ENCODE peak calls at places on chromosomes 3 and 15, in five cellular contexts. Z, W, P, G and Q are unnamed samples.

GRCh38 chr3:186669378-186670084 is 3.7 kb downstream of the HRG start:
- DNase-seq in G (no peak), P (peak), W (no peak), Z (no peak), Q (no peak)

GRCh38 chr3:187798531-187799520 is 53.6 kb upstream of the BCL6 start:
- DNase-seq in Z (no peak), W (no peak), P (no peak), G (no peak), Q (no peak)

GRCh38 chr3:4322635-4323034 is 19.5 kb downstream of the SETMAR start:
- DNase-seq in G (peak), P (no peak), W (no peak), Z (peak), Q (no peak)

GRCh38 chr3:169090559-169090958 is 573.0 kb downstream of the MECOM start:
- DNase-seq in G (peak), P (no peak), W (no peak), Z (no peak), Q (no peak)

GRCh38 chr3:166100710-166101109 is 263.5 kb upstream of the BCHE start:
- DNase-seq in G (peak), Z (peak), P (no peak), W (no peak), Q (no peak)

GRCh38 chr3:55885721-55886120 is 398.6 kb upstream of the WNT5A start:
- DNase-seq in W (no peak), G (peak), P (no peak), Z (peak), Q (no peak)

GRCh38 chr3:124246949-124247348 is 255.0 kb upstream of the ROPN1 start:
- DNase-seq in Z (peak), G (peak), P (peak), W (no peak), Q (no peak)

GRCh38 chr3:169430687-169431404 is 232.7 kb downstream of the MECOM start:
- DNase-seq in W (no peak), G (peak), Z (peak), P (peak), Q (no peak)

GRCh38 chr15:79978694-79979519 is 7.9 kb upstream of the BCL2A1 start:
- DNase-seq in P (no peak), W (no peak), Z (peak), G (peak), Q (no peak)

GRCh38 chr15:40275954-40276353 is 6.9 kb downstream of the ANKRD63 start:
- DNase-seq in G (no peak), Z (no peak), P (no peak), W (no peak), Q (no peak)

GRCh38 chr3:177929310-177929709 is 606.9 kb upstream of the KCNMB2 start:
- DNase-seq in W (no peak), P (no peak), G (peak), Z (peak), Q (no peak)

GRCh38 chr3:186456636-186457265 is 87.4 kb downstream of the CRYGS start:
- DNase-seq in P (no peak), W (no peak), G (no peak), Z (no peak), Q (no peak)

GRCh38 chr15:51172190-51172589 is 77.5 kb upstream of the TNFAIP8L3 start:
- DNase-seq in G (peak), W (no peak), Z (peak), P (no peak), Q (no peak)

GRCh38 chr15:45714501-45715488 is 80.0 kb downstream of the SQOR start:
- DNase-seq in Z (peak), P (peak), G (peak), W (peak), Q (no peak)

GRCh38 chr15:75025548-75026260 is 2.3 kb downstream of the PPCDC start:
- DNase-seq in G (no peak), Z (no peak), W (no peak), P (no peak), Q (no peak)

GRCh38 chr3:105752791-105753415 is 115.9 kb downstream of the CBLB start:
- DNase-seq in P (peak), G (peak), W (no peak), Z (no peak), Q (no peak)

GRCh38 chr3:62708642-62709041 is 166.6 kb downstream of the CADPS start:
- DNase-seq in P (no peak), W (peak), Z (no peak), G (no peak), Q (no peak)

GRCh38 chr3:186746008-186746407 is 28.8 kb downstream of the KNG1 start:
- DNase-seq in Z (peak), P (no peak), W (peak), G (peak), Q (no peak)

GRCh38 chr3:197541756-197542539 is 13.8 kb downstream of the BDH1 start:
- DNase-seq in G (peak), Z (peak), P (no peak), W (peak), Q (no peak)

GRCh38 chr3:46667657-46668056 is 25.8 kb downstream of the ALS2CL start:
- DNase-seq in P (no peak), W (peak), G (no peak), Z (no peak), Q (peak)

GRCh38 chr3:121722346-121722745 is 27.2 kb downstream of the GOLGB1 start:
- DNase-seq in G (peak), P (no peak), W (no peak), Z (no peak), Q (no peak)

GRCh38 chr3:105253225-105253624 is 113.5 kb upstream of the ALCAM start:
- DNase-seq in W (no peak), P (no peak), G (peak), Z (no peak), Q (no peak)

GRCh38 chr3:109257269-109257668 is 59.0 kb downstream of the DPPA2 start:
- DNase-seq in P (no peak), Z (peak), G (peak), W (no peak), Q (no peak)

GRCh38 chr3:161508852-161509477 is 12.4 kb downstream of the OTOL1 start:
- DNase-seq in P (peak), Z (no peak), G (no peak), W (no peak), Q (no peak)

GRCh38 chr15:56967336-56967735 is 48.9 kb downstream of the TCF12 start:
- DNase-seq in P (no peak), W (no peak), Z (no peak), G (no peak), Q (no peak)
- H3K9ac ChIP-seq in P (no peak), W (no peak), Z (no peak), G (no peak), Q (no peak)

DNA sequence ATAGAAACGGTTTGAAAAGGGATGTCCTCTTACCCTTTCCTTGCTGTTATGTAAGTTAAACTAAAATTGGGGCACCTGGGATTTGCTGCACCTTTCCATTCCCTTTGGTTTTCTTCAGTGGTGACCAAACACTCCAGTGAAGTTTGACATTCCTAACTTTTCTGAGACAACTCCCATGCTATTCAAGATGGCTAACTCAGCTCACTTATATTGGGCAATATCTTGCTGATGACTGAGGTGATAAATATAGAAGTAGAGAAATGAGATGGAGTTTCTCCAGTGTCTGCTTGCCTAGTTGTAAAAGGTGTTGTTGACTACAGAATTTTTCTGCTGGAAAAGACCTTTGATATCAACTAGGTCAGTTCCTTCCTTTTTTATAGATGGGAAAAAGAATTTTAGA is 291.8 kb downstream of the GAP43 start:
- DNase-seq in Z (no peak), P (no peak), G (no peak), W (no peak), Q (no peak)
- H3K9ac ChIP-seq in Z (no peak), P (no peak), G (no peak), W (no peak), Q (no peak)

DNA sequence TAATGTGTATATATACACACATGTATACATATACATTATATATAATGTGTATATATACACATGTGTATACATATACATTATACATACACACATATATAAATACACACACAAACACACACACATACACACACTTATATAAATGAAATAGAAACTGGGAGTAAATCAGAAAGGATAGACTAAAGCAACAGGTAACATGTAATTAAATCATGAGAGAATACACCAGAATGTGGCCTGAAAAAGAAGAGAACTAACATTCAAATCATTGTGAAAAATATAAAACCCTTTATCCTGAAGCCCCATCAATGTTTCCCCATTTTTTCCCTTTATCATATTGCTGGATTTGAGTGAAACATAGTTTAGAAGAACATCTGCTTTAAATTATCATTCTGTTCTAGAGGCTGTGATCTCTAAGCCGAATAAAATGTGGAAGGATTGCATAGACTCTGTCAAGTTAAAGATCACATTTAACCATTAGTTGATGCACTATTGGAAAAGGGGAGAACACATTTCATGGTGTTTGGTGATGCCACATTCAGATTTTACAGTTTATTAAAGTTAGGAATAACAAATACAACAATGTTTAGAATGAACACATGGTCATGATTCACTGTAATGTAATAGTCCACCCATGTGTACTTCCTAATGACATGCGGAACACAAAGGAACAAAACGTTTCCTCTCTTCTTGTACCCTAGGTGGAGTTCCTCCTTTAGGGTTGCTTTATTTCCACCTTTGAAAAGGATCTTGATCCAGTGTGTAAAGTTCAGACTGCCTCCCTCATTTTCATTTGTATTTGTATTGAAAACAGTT is 12.5 kb upstream of the THRB start:
- DNase-seq in P (no peak), W (no peak), Z (no peak), G (no peak), Q (no peak)
- H3K9ac ChIP-seq in P (no peak), W (no peak), Z (no peak), G (no peak), Q (no peak)

GRCh38 chr3:137766069-137766960 is 2.2 kb downstream of the SOX14 start:
- DNase-seq in G (no peak), P (no peak), Z (no peak), W (peak), Q (no peak)

GRCh38 chr3:137767146-137768020 is 3.3 kb downstream of the SOX14 start:
- DNase-seq in W (peak), G (no peak), P (no peak), Z (no peak), Q (peak)

GRCh38 chr3:137769321-137770065 is 5.4 kb downstream of the SOX14 start:
- DNase-seq in G (no peak), W (no peak), Z (no peak), P (no peak), Q (no peak)

GRCh38 chr3:137768361-137769320 is 4.5 kb downstream of the SOX14 start:
- DNase-seq in P (no peak), G (no peak), W (peak), Z (no peak), Q (peak)

DNA sequence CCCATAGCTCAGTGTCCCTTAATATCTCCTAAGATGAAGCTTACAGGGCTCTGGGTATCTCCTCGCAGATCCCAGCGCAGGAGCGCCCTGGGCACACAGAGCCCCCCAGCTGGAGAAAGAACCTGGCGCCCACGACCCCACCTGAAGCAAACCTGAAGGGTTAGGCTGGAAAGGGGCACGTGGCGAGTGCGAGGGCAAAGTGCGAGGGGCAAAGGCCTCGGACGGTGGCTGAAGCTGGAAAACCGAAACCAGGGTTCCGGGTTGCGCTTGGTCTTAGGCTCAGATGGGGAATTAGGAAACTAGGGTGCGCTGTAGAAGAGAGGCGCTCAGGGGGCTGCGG is 3.9 kb downstream of the SOX14 start:
- DNase-seq in Z (no peak), P (no peak), G (no peak), W (no peak), Q (no peak)
- H3K9ac ChIP-seq in Z (no peak), P (no peak), G (no peak), W (no peak), Q (no peak)

DNA sequence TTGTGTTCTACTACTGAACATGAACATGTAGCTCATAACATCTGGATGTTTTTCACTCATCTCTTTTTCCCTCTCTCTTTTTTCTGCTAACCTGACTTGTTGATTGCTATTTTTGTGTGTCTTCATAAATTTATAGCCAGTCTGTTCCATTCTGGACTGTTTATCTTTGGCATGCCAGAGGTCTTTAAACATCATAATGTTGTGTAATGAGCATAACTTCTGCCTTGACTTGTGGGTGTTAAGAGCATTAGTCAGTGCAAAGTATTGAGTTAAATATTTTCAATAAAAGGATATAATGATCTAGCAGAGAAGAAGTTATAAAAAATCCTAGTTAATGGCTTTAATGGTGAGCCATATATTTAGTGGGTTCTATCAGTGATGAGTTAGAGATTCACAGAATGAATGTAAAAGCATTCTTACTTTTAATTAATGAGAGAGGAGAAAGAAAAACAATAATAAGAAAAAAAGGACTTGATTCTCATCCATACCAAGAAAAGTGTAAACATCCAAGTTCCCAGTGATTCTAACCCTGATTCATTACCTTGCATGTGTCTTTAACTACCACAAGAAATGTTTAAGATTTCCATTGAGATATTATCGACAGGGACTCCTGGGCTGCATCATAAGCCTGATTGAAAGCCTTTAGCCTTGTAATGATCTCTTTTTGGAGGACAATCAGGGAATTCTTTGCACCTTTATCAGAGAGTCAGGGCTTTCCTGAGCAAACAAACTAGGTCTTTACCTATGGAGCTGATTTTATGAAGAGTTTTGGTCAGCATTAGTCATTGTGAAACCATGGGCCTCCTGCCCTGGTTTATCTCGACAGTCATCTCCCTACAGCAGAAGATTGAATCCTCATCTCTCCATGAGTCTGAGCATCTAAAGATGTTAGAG is 22.9 kb downstream of the MITF start:
- DNase-seq in Z (peak), G (peak), P (no peak), W (no peak), Q (no peak)
- H3K9ac ChIP-seq in Z (peak), G (no peak), P (no peak), W (no peak), Q (no peak)

DNA sequence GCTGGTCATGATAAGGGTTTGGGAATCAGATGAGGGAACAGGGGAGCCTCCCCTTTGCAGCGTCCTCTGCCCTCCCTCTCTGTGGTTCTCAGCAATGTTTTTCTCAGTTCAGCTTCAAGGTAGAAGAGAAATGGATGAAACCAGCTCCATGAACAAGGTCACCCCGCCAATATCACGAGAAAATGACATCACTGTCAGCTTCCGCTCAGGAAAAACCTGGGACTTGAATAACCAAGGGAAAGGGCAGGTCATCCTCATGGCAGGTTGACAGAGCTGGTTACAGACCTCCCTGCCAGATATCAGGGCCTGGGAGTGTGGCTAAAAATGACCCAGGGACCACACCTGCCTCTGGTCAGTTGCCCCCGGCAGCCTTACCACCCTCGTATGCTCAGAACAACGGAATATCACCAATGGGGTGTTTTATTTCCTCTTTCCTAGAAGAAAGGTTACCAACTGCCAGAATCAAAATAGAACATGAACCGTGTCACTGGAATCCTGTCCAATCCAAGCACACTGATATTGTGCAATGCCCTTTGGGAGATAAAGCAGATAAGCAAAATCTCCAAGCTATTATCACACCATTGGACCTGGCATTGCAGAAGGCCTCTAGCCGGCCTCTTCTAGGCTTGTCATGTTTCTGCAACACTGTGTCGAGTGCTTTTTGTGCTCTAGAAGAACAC is 26.1 kb downstream of the LSM3 start:
- DNase-seq in P (no peak), Z (peak), G (peak), W (no peak), Q (no peak)
- H3K9ac ChIP-seq in P (no peak), Z (no peak), G (no peak), W (no peak), Q (no peak)

GRCh38 chr3:16063603-16064002 is 110.9 kb upstream of the GALNT15 start:
- DNase-seq in G (no peak), Z (no peak), W (no peak), P (no peak), Q (no peak)

GRCh38 chr3:16066975-16067374 is 107.5 kb upstream of the GALNT15 start:
- DNase-seq in G (peak), P (no peak), W (no peak), Z (peak), Q (no peak)

GRCh38 chr3:16067837-16068471 is 106.5 kb upstream of the GALNT15 start:
- DNase-seq in G (no peak), P (no peak), W (no peak), Z (peak), Q (no peak)

GRCh38 chr3:16066545-16066944 is 107.9 kb upstream of the GALNT15 start:
- DNase-seq in W (no peak), P (no peak), G (no peak), Z (no peak), Q (no peak)

DNA sequence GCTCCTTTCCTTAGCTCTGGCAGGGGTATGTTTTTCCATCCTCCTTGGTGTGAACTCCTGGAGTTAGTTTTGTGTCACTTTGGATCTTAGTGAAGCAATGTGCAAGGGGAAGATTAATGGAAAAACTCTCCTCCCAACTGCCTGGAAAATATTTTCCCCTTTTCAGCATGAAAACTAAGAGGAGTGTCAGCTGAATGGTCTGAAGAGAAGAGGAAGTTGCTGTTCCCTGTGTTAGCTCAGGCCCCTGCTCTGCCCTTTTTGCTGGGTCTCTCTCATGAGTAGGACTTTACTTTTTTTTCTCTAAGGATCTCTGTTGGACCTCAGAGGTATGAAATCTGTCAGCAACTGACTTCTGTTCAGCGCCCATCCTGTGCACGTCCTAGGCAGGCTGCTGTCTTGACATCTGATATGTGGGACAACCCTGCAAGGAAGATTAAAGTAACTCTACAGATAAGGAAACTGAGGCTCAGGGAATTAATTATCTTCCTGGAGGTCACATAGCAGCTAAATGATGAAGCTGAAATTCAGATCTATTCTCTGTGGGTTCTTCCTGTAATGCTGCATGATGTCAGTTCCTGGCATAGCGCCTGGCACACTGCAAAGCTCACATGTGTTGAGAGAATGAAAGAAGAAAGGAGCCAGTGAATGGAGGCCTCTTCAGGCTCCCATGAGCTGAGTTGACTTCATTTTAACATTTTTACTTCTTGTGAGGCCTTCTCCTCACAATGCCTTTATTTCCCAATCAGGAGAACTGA is 109.6 kb upstream of the GALNT15 start:
- DNase-seq in G (peak), Z (peak), W (no peak), P (no peak), Q (no peak)
- H3K9ac ChIP-seq in G (peak), Z (peak), W (no peak), P (no peak), Q (no peak)

GRCh38 chr3:65953301-65953812 is 85.4 kb downstream of the MAGI1 start:
- DNase-seq in Z (no peak), G (peak), W (peak), P (peak), Q (peak)
- H3K9ac ChIP-seq in Z (no peak), G (no peak), W (peak), P (no peak), Q (no peak)

DNA sequence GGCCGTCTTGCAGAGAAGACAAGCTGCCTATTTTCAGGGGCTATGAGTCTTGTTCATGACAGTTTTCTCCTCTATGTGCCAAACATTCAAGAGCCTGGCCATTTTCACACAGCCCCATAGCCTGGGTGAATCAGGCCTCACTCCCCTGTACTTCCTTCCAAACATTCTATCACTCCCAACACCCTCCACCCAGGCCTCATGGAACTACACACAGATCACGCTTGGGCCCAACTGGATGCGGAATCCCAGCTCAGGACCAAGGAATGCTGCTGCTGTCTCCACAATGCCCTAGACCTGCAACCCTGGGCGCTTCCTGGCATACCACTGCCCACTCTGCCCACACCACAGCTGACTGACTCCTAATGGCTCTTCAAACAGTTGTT is 39.4 kb upstream of the PCSK6 start:
- DNase-seq in G (no peak), W (no peak), P (no peak), Z (no peak), Q (peak)
- H3K9ac ChIP-seq in G (no peak), W (no peak), P (no peak), Z (no peak), Q (peak)